ENCODE peak calls at places on chromosome 14, in four cellular contexts. K is neuronal stem cell, Q is HepG2, W is mammary epithelial cell. O is an unnamed sample.

GRCh38 chr14:95527392-95528002 is 7.4 kb upstream of the GLRX5 start:
- DNase-seq in K (no peak), Q (peak; percentile 36), W (no peak), O (peak; percentile 95)

GRCh38 chr14:23494223-23494622 is 24.7 kb downstream of the NGDN start:
- DNase-seq in Q (peak; percentile 57), W (no peak), K (peak; percentile 75), O (no peak)

GRCh38 chr14:22602853-22603252 is 4.8 kb downstream of the ABHD4 start:
- DNase-seq in Q (no peak), K (no peak), W (peak; percentile 40), O (peak; percentile 57)

GRCh38 chr14:87264386-87264785 is 728.6 kb downstream of the GALC start:
- DNase-seq in K (no peak), Q (no peak), W (peak; percentile 86), O (no peak)

GRCh38 chr14:94864421-94865195 is 94.7 kb upstream of the GSC start:
- DNase-seq in W (no peak), Q (no peak), K (no peak), O (peak; percentile 26)

GRCh38 chr14:48970995-48971394 is 615.2 kb downstream of the RPS29 start:
- DNase-seq in K (no peak), W (no peak), Q (no peak), O (peak; percentile 26)

GRCh38 chr14:76490735-76491134 is 114.8 kb downstream of the ESRRB start:
- DNase-seq in Q (no peak), K (peak; percentile 11), W (no peak), O (no peak)

GRCh38 chr14:27528328-27528727 is 930.5 kb upstream of the NOVA1 start:
- DNase-seq in W (no peak), Q (peak; percentile 21), K (peak; percentile 18), O (peak; percentile 7)

GRCh38 chr14:72965249-72965648 is 39.0 kb downstream of the DCAF4 start:
- DNase-seq in K (no peak), W (peak; percentile 63), Q (peak; percentile 24), O (peak; percentile 54)

GRCh38 chr14:31745741-31746140 is 184.5 kb downstream of the NUBPL start:
- DNase-seq in K (no peak), Q (peak; percentile 42), W (no peak), O (no peak)

GRCh38 chr14:20460458-20461229 is 590 bp downstream of the PIP4P1 start:
- DNase-seq in Q (no peak), W (peak; percentile 24), K (no peak), O (peak; percentile 20)

GRCh38 chr14:24368562-24369252 is 723 bp downstream of the NFATC4 start:
- DNase-seq in Q (no peak), K (peak; percentile 81), W (no peak), O (peak; percentile 90)

GRCh38 chr14:77253333-77254190 is 17.4 kb downstream of the NGB start:
- DNase-seq in W (no peak), Q (no peak), K (no peak), O (no peak)

GRCh38 chr14:68394719-68395117 is 398.1 kb downstream of the ZFP36L1 start:
- DNase-seq in K (peak; percentile 73), Q (no peak), W (no peak), O (no peak)

GRCh38 chr14:41604793-41605534 is 1.7 kb upstream of the LRFN5 start:
- DNase-seq in Q (no peak), K (peak; percentile 81), W (no peak), O (peak; percentile 88)

GRCh38 chr14:99708449-99708848 is 24.4 kb downstream of the CYP46A1 start:
- DNase-seq in Q (no peak), K (no peak), W (no peak), O (no peak)

GRCh38 chr14:67694791-67695393 is 672 bp downstream of the RDH11 start:
- DNase-seq in Q (peak; percentile 92), W (peak; percentile 94), K (peak; percentile 58), O (peak; percentile 98)

GRCh38 chr14:102738373-102739189 is 38.7 kb upstream of the TRAF3 start:
- DNase-seq in W (no peak), K (no peak), Q (no peak), O (no peak)

GRCh38 chr14:55302770-55303472 is 31.7 kb downstream of the FBXO34 start:
- DNase-seq in K (no peak), Q (no peak), W (peak; percentile 43), O (no peak)

GRCh38 chr14:90970167-90970600 is 90.3 kb downstream of the RPS6KA5 start:
- DNase-seq in W (peak; percentile 50), Q (no peak), K (no peak), O (no peak)

GRCh38 chr14:56715938-56716337 is 94.3 kb downstream of the OTX2 start:
- DNase-seq in K (no peak), Q (no peak), W (no peak), O (peak; percentile 1)

GRCh38 chr14:98964171-98964570 is 307.8 kb downstream of the BCL11B start:
- DNase-seq in K (no peak), W (no peak), Q (no peak), O (no peak)

GRCh38 chr14:31070431-31070830 is 44.3 kb upstream of the STRN3 start:
- DNase-seq in K (no peak), Q (no peak), W (peak; percentile 83), O (peak; percentile 90)

GRCh38 chr14:35347323-35348043 is 55.3 kb downstream of the PSMA6 start:
- DNase-seq in W (no peak), Q (peak; percentile 99), K (no peak), O (no peak)

GRCh38 chr14:65054471-65055085 is 47.7 kb downstream of the MAX start:
- DNase-seq in K (no peak), Q (no peak), W (no peak), O (no peak)

GRCh38 chr14:94601961-94602391 is 10.2 kb upstream of the SERPINA3 start:
- DNase-seq in W (peak; percentile 86), Q (peak; percentile 53), K (no peak), O (peak; percentile 96)

GRCh38 chr14:64730061-64730440 is 25.8 kb downstream of the PLEKHG3 start:
- DNase-seq in W (no peak), K (no peak), Q (no peak), O (no peak)

GRCh38 chr14:103302966-103303365 is 31.1 kb upstream of the EIF5 start:
- DNase-seq in W (no peak), Q (no peak), K (no peak), O (peak; percentile 19)

GRCh38 chr14:23866269-23866668 is 87.3 kb upstream of the DHRS4 start:
- DNase-seq in Q (no peak), K (no peak), W (no peak), O (no peak)

GRCh38 chr14:93571275-93571674 is 140.5 kb downstream of the UNC79 start:
- DNase-seq in W (no peak), K (no peak), Q (no peak), O (no peak)

GRCh38 chr14:69334576-69334975 is 63.5 kb downstream of the ERH start:
- DNase-seq in Q (no peak), W (no peak), K (no peak), O (no peak)

GRCh38 chr14:99686557-99687283 is 2.6 kb downstream of the CYP46A1 start:
- DNase-seq in W (no peak), Q (no peak), K (no peak), O (no peak)

GRCh38 chr14:87305345-87305744 is 687.6 kb downstream of the GALC start:
- DNase-seq in Q (no peak), K (no peak), W (no peak), O (no peak)

GRCh38 chr14:20477211-20477876 is 8.1 kb downstream of the PNP start:
- DNase-seq in W (peak; percentile 44), Q (no peak), K (no peak), O (peak; percentile 39)

GRCh38 chr14:71242237-71242748 is 335.0 kb downstream of the PCNX1 start:
- DNase-seq in Q (no peak), W (no peak), K (no peak), O (peak; percentile 89)

GRCh38 chr14:71240866-71241520 is 333.7 kb downstream of the PCNX1 start:
- DNase-seq in Q (no peak), K (no peak), W (peak; percentile 51), O (no peak)

GRCh38 chr14:71245659-71246361 is 338.6 kb downstream of the PCNX1 start:
- DNase-seq in Q (no peak), K (no peak), W (no peak), O (no peak)

GRCh38 chr14:71244341-71244740 is 337.1 kb downstream of the PCNX1 start:
- DNase-seq in K (no peak), Q (no peak), W (no peak), O (peak; percentile 83)

GRCh38 chr14:71243697-71244096 is 336.4 kb downstream of the PCNX1 start:
- DNase-seq in Q (no peak), K (no peak), W (no peak), O (peak; percentile 91)
- H3K4me2 ChIP-seq in Q (no peak overlapping the region), K (no peak overlapping the region), W (no peak overlapping the region), O (peak overlapping the region; percentile 63)

GRCh38 chr14:80575763-80576162 is 364.5 kb upstream of the DIO2 start:
- DNase-seq in Q (no peak), W (peak; percentile 32), K (no peak), O (no peak)

GRCh38 chr14:80572666-80573065 is 361.4 kb upstream of the DIO2 start:
- DNase-seq in Q (no peak), K (no peak), W (no peak), O (no peak)

GRCh38 chr14:80576401-80576800 is 365.1 kb upstream of the DIO2 start:
- DNase-seq in Q (no peak), K (no peak), W (no peak), O (no peak)

GRCh38 chr14:80577599-80577998 is 363.9 kb downstream of the CEP128 start:
- DNase-seq in K (no peak), Q (peak; percentile 76), W (no peak), O (no peak)
- H3K4me1 ChIP-seq in K (no peaks in the 10 kb centered on the region), Q (peaks cover 37% of the 10 kb centered on the region), W (no peaks in the 10 kb centered on the region), O (no peaks in the 10 kb centered on the region)

DNA sequence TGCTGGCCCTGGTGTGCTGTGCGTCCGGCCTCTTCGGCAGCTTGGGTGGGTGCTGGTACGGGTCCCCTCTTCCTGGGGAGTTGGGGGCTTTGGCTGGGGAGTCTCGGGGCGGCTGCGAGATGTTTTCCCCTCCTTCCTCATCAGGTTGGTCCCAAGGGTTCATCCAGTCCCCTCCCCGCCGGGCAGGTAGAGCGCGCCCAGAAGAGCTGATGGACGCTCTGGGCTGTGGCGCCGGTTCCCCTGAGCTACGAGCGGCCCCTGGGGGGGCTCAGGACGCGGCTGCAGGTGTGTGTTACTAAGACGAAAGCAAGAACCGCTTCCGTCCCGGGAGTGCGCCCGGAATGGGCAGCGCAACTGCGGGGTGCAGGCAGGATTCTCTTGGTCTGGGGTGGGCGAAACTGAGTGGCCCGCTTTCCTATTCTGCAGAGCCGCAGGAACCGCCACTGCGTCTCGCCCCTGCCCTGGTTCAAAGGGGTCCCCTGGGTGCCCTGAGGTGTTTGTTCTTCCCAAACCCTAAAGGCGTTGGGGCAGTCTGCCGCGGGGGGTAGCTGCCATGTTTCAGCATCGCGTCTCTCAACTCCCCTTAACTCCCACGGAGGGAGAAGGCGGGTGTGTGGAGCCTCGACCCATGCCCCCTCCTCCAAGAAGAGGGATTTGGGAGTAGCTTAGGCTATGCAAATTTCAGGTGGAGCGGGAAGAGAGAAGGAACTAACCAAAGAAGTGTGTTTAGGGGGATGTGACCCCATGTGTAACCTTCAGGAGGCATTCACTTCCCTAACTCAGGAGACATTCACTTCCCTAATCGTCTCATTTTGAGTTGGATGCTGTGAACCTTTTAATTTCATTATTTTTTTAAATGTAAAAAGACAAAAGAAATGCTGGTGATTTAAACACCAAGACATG is 1.2 kb downstream of the SLC24A4 start:
- DNase-seq in Q (no peak), K (no peak), W (peak; percentile 1), O (no peak)
- H3K4me2 ChIP-seq in Q (no peak overlapping the region), K (peak overlapping the region; percentile 92), W (peak overlapping the region; percentile 56), O (no peak overlapping the region)

DNA sequence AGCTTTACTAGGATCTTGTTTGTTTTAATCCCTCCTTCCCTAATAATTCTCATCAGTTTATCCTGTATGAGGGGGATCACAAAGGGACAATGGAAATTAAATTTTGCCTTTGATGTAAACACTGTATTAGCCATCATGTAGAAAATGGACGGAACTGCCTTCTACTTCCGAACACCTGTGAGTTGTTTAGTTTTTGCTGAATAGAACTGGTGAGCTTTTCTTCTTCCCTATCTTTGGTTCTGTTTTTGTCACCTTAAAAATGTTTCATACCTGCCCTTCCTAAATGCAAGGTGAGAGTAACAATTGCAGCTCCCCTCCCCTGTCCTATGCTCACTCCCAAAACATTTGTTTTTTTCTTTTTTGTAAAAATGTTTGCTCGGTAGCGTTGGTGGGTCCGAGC is 7.6 kb downstream of the FOXA1 start:
- DNase-seq in W (no peak), Q (no peak), K (no peak), O (no peak)
- H3K4me1 ChIP-seq in W (peaks cover 19% of the 10 kb centered on the region), Q (peaks cover 52% of the 10 kb centered on the region), K (peaks cover 16% of the 10 kb centered on the region), O (no peaks in the 10 kb centered on the region)